ENCODE peak calls at places on chromosomes 11 and 22, in seven cellular contexts. X is mesothelial cell of epicardium, W is NCI-H1092 treated with DMSO at 0.1 percent for 48 hours, V is IMR-90, D is ureter, A is cardiac fibroblast, E is lower lobe of right lung. G is an unnamed sample.

GRCh38 chr22:32318361-32318760 is 39.3 kb upstream of the RFPL3 start:
- DNase-seq in X (no peak), W (no peak), V (no peak), D (peak), A (no peak), E (no peak), G (no peak)

GRCh38 chr11:48165426-48165825 is 51.2 kb upstream of the OR4B1 start:
- DNase-seq in X (no peak), W (no peak), V (no peak), D (no peak), A (no peak), E (no peak), G (no peak)

GRCh38 chr11:35307221-35307621 is 112.1 kb downstream of the SLC1A2 start:
- DNase-seq in X (no peak), W (no peak), V (no peak), D (no peak), A (no peak), E (no peak), G (no peak)

GRCh38 chr11:130178441-130178971 is 18.9 kb downstream of the ST14 start:
- DNase-seq in X (no peak), W (no peak), V (peak), D (no peak), A (no peak), E (no peak), G (no peak)

GRCh38 chr22:49406047-49406650 is 421.5 kb downstream of the BRD1 start:
- DNase-seq in X (no peak), W (no peak), V (no peak), D (no peak), A (no peak), E (no peak), G (no peak)

GRCh38 chr11:24489477-24489876 is 7.4 kb upstream of the LUZP2 start:
- DNase-seq in X (no peak), W (no peak), V (no peak), D (no peak), A (no peak), E (no peak), G (no peak)

GRCh38 chr22:49827853-49828598 is at the start of gene BRD1:
- DNase-seq in X (no peak), W (no peak), V (peak), D (no peak), A (peak), E (peak), G (peak)

GRCh38 chr11:74367881-74368280 is 30.4 kb downstream of the PGM2L1 start:
- DNase-seq in X (no peak), W (no peak), V (no peak), D (no peak), A (no peak), E (no peak), G (no peak)

GRCh38 chr11:134363592-134363991 is 31.8 kb downstream of the GLB1L2 start:
- DNase-seq in X (no peak), W (no peak), V (no peak), D (no peak), A (no peak), E (peak), G (no peak)

GRCh38 chr22:43060213-43060612 is 29.0 kb downstream of the TTLL1 start:
- DNase-seq in X (no peak), W (no peak), V (no peak), D (no peak), A (peak), E (peak), G (no peak)

GRCh38 chr11:9982796-9983579 is 311.0 kb downstream of the SBF2 start:
- DNase-seq in X (no peak), W (no peak), V (peak), D (no peak), A (peak), E (no peak), G (no peak)

GRCh38 chr11:95920460-95921105 is 3.3 kb downstream of the MTMR2 start:
- DNase-seq in X (no peak), W (no peak), V (peak), D (no peak), A (peak), E (no peak), G (peak)

GRCh38 chr11:58968251-58968711 is 29.0 kb downstream of the GLYATL1 start:
- DNase-seq in X (no peak), W (no peak), V (no peak), D (no peak), A (no peak), E (no peak), G (no peak)

GRCh38 chr11:112440518-112440917 is 179.9 kb upstream of the PLET1 start:
- DNase-seq in X (no peak), W (no peak), V (no peak), D (no peak), A (no peak), E (no peak), G (no peak)

GRCh38 chr11:61503135-61503770 is 5.3 kb upstream of the LRRC10B start:
- DNase-seq in X (no peak), W (no peak), V (no peak), D (no peak), A (no peak), E (no peak), G (no peak)

GRCh38 chr11:94767701-94768601 is at the start of gene AMOTL1:
- DNase-seq in X (peak), W (peak), V (peak), D (peak), A (peak), E (peak), G (peak)

G was measured in HFFc6.